ENCODE peak calls at places on chromosomes 3 and 15, in ten cellular contexts. One of them, this sample, is unnamed.
A peak's percentile ranks its signal among the peaks of the same experiment; 100 is the strongest.

GRCh38 chr15:41666353-41666920 is 6.2 kb downstream of the MGA start:
- DNase-seq in CD4-positive, CD25-positive, alpha-beta regulatory T cell: no peak
- DNase-seq in CD8-positive, alpha-beta memory T cell: no peak
- DNase-seq in brain microvascular endothelial cell: no peak
- DNase-seq in DND-41: no peak
- DNase-seq in IMR-90: peak; percentile 72
- DNase-seq in HL-60: no peak
- DNase-seq in mammary epithelial cell: peak; percentile 11
- DNase-seq in A549: no peak
- DNase-seq in OCI-LY7: no peak
- DNase-seq in this sample: no peak

GRCh38 chr3:149162007-149162406 is 32.6 kb downstream of the HPS3 start:
- DNase-seq in CD4-positive, CD25-positive, alpha-beta regulatory T cell: no peak
- DNase-seq in CD8-positive, alpha-beta memory T cell: no peak
- DNase-seq in brain microvascular endothelial cell: no peak
- DNase-seq in DND-41: no peak
- DNase-seq in IMR-90: no peak
- DNase-seq in HL-60: no peak
- DNase-seq in mammary epithelial cell: no peak
- DNase-seq in A549: no peak
- DNase-seq in OCI-LY7: no peak
- DNase-seq in this sample: no peak

GRCh38 chr3:54087581-54088410 is 34.6 kb upstream of the CACNA2D3 start:
- DNase-seq in CD4-positive, CD25-positive, alpha-beta regulatory T cell: no peak
- DNase-seq in CD8-positive, alpha-beta memory T cell: no peak
- DNase-seq in brain microvascular endothelial cell: no peak
- DNase-seq in DND-41: no peak
- DNase-seq in IMR-90: no peak
- DNase-seq in HL-60: no peak
- DNase-seq in mammary epithelial cell: no peak
- DNase-seq in A549: no peak
- DNase-seq in OCI-LY7: no peak
- DNase-seq in this sample: no peak

GRCh38 chr3:37559461-37559860 is 302.2 kb upstream of the CTDSPL start:
- DNase-seq in CD4-positive, CD25-positive, alpha-beta regulatory T cell: no peak
- DNase-seq in CD8-positive, alpha-beta memory T cell: no peak
- DNase-seq in brain microvascular endothelial cell: no peak
- DNase-seq in DND-41: no peak
- DNase-seq in IMR-90: peak; percentile 17
- DNase-seq in HL-60: no peak
- DNase-seq in mammary epithelial cell: peak; percentile 9
- DNase-seq in A549: no peak
- DNase-seq in OCI-LY7: no peak
- DNase-seq in this sample: no peak

GRCh38 chr3:128238100-128238459 is 84.8 kb downstream of the EEFSEC start:
- DNase-seq in CD4-positive, CD25-positive, alpha-beta regulatory T cell: no peak
- DNase-seq in CD8-positive, alpha-beta memory T cell: no peak
- DNase-seq in brain microvascular endothelial cell: no peak
- DNase-seq in DND-41: no peak
- DNase-seq in IMR-90: no peak
- DNase-seq in HL-60: no peak
- DNase-seq in mammary epithelial cell: no peak
- DNase-seq in A549: no peak
- DNase-seq in OCI-LY7: no peak
- DNase-seq in this sample: no peak

GRCh38 chr15:65413051-65413759 is 9.5 kb downstream of the IGDCC4 start:
- DNase-seq in CD4-positive, CD25-positive, alpha-beta regulatory T cell: no peak
- DNase-seq in CD8-positive, alpha-beta memory T cell: no peak
- DNase-seq in brain microvascular endothelial cell: no peak
- DNase-seq in DND-41: no peak
- DNase-seq in IMR-90: no peak
- DNase-seq in HL-60: no peak
- DNase-seq in mammary epithelial cell: no peak
- DNase-seq in A549: no peak
- DNase-seq in OCI-LY7: no peak
- DNase-seq in this sample: no peak

GRCh38 chr3:29555590-29555989 is 274.7 kb downstream of the RBMS3 start:
- DNase-seq in CD4-positive, CD25-positive, alpha-beta regulatory T cell: no peak
- DNase-seq in CD8-positive, alpha-beta memory T cell: no peak
- DNase-seq in brain microvascular endothelial cell: no peak
- DNase-seq in DND-41: no peak
- DNase-seq in IMR-90: no peak
- DNase-seq in HL-60: no peak
- DNase-seq in mammary epithelial cell: no peak
- DNase-seq in A549: no peak
- DNase-seq in OCI-LY7: no peak
- DNase-seq in this sample: no peak

GRCh38 chr15:42408178-42408577 is 48.9 kb downstream of the CAPN3 start:
- DNase-seq in CD4-positive, CD25-positive, alpha-beta regulatory T cell: no peak
- DNase-seq in CD8-positive, alpha-beta memory T cell: no peak
- DNase-seq in brain microvascular endothelial cell: no peak
- DNase-seq in DND-41: no peak
- DNase-seq in IMR-90: no peak
- DNase-seq in HL-60: no peak
- DNase-seq in mammary epithelial cell: no peak
- DNase-seq in A549: no peak
- DNase-seq in OCI-LY7: no peak
- DNase-seq in this sample: no peak

GRCh38 chr3:114362815-114363214 is 69.0 kb downstream of the TIGIT start:
- DNase-seq in CD4-positive, CD25-positive, alpha-beta regulatory T cell: no peak
- DNase-seq in CD8-positive, alpha-beta memory T cell: no peak
- DNase-seq in brain microvascular endothelial cell: no peak
- DNase-seq in DND-41: no peak
- DNase-seq in IMR-90: peak; percentile 48
- DNase-seq in HL-60: no peak
- DNase-seq in mammary epithelial cell: peak; percentile 21
- DNase-seq in A549: peak; percentile 28
- DNase-seq in OCI-LY7: peak; percentile 25
- DNase-seq in this sample: no peak

GRCh38 chr15:70863450-70864218 is 9.7 kb upstream of the LARP6 start:
- DNase-seq in CD4-positive, CD25-positive, alpha-beta regulatory T cell: no peak
- DNase-seq in CD8-positive, alpha-beta memory T cell: no peak
- DNase-seq in brain microvascular endothelial cell: peak; percentile 90
- DNase-seq in DND-41: no peak
- DNase-seq in IMR-90: peak; percentile 92
- DNase-seq in HL-60: no peak
- DNase-seq in mammary epithelial cell: peak; percentile 96
- DNase-seq in A549: peak; percentile 79
- DNase-seq in OCI-LY7: no peak
- DNase-seq in this sample: no peak

GRCh38 chr3:150293401-150294001 is 114.6 kb upstream of the TSC22D2 start:
- DNase-seq in CD4-positive, CD25-positive, alpha-beta regulatory T cell: no peak
- DNase-seq in CD8-positive, alpha-beta memory T cell: no peak
- DNase-seq in brain microvascular endothelial cell: peak; percentile 74
- DNase-seq in DND-41: no peak
- DNase-seq in IMR-90: peak; percentile 81
- DNase-seq in HL-60: no peak
- DNase-seq in mammary epithelial cell: no peak
- DNase-seq in A549: no peak
- DNase-seq in OCI-LY7: no peak
- DNase-seq in this sample: no peak

GRCh38 chr15:89575656-89576416 is 567 bp downstream of the TICRR start:
- DNase-seq in CD4-positive, CD25-positive, alpha-beta regulatory T cell: no peak
- DNase-seq in CD8-positive, alpha-beta memory T cell: peak; percentile 3
- DNase-seq in brain microvascular endothelial cell: no peak
- DNase-seq in DND-41: peak; percentile 27
- DNase-seq in IMR-90: peak; percentile 4
- DNase-seq in HL-60: no peak
- DNase-seq in mammary epithelial cell: peak; percentile 37
- DNase-seq in A549: peak; percentile 46
- DNase-seq in OCI-LY7: peak; percentile 25
- DNase-seq in this sample: peak; percentile 78

GRCh38 chr15:80594091-80594889 is 100.8 kb upstream of the ABHD17C start:
- DNase-seq in CD4-positive, CD25-positive, alpha-beta regulatory T cell: no peak
- DNase-seq in CD8-positive, alpha-beta memory T cell: no peak
- DNase-seq in brain microvascular endothelial cell: no peak
- DNase-seq in DND-41: no peak
- DNase-seq in IMR-90: no peak
- DNase-seq in HL-60: no peak
- DNase-seq in mammary epithelial cell: no peak
- DNase-seq in A549: no peak
- DNase-seq in OCI-LY7: no peak
- DNase-seq in this sample: peak; percentile 61

DNA sequence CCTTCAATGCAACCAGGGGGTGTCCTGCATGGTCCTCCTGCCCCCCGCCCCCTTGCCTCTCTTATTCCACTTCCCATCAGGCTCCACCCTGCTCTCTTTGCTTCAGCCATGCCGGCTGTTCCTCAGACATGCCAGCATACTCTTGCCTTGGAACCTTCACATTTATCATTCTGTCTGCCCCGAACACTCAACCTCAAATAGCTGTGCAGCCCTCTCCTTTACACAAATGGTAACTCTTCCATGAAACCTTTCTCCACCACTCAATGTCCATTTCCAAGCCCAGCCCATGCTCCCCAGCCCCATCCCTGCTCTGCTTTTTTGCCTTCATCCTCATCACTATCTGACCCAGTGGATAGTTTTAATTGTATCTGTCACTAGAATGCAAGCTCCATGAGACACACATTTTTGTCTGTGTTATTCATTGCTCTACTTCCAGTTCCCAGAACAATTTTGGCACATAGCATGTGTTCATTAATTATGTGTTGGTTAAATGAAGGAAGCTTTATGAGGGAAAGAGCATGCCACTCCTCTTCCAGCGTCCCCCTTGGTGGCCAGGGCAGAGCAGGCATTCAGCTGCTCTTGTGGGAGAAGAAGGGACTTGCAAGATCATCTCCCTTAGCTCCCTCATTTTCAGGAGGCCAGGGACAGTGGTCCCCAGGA is 654 bp upstream of the GALNT15 start:
- DNase-seq in CD4-positive, CD25-positive, alpha-beta regulatory T cell: no peak
- DNase-seq in CD8-positive, alpha-beta memory T cell: no peak
- DNase-seq in brain microvascular endothelial cell: no peak
- DNase-seq in DND-41: no peak
- DNase-seq in IMR-90: peak; percentile 61
- DNase-seq in HL-60: no peak
- DNase-seq in mammary epithelial cell: no peak
- DNase-seq in A549: no peak
- DNase-seq in OCI-LY7: no peak
- DNase-seq in this sample: peak; percentile 70
- H3K4me3 ChIP-seq in CD4-positive, CD25-positive, alpha-beta regulatory T cell: no peak overlapping the region
- H3K4me3 ChIP-seq in CD8-positive, alpha-beta memory T cell: no peak overlapping the region
- H3K4me3 ChIP-seq in brain microvascular endothelial cell: no peak overlapping the region
- H3K4me3 ChIP-seq in DND-41: no peak overlapping the region
- H3K4me3 ChIP-seq in IMR-90: peak overlapping the region; percentile 76
- H3K4me3 ChIP-seq in HL-60: no peak overlapping the region
- H3K4me3 ChIP-seq in mammary epithelial cell: no peak overlapping the region
- H3K4me3 ChIP-seq in A549: no peak overlapping the region
- H3K4me3 ChIP-seq in OCI-LY7: no peak overlapping the region
- H3K4me3 ChIP-seq in this sample: peak overlapping the region; percentile 76

GRCh38 chr15:39784638-39785037 is 2.0 kb upstream of the FSIP1 start:
- DNase-seq in CD4-positive, CD25-positive, alpha-beta regulatory T cell: no peak
- DNase-seq in CD8-positive, alpha-beta memory T cell: no peak
- DNase-seq in brain microvascular endothelial cell: no peak
- DNase-seq in DND-41: no peak
- DNase-seq in IMR-90: no peak
- DNase-seq in HL-60: no peak
- DNase-seq in mammary epithelial cell: no peak
- DNase-seq in A549: no peak
- DNase-seq in OCI-LY7: no peak
- DNase-seq in this sample: no peak
- H3K27ac ChIP-seq in CD4-positive, CD25-positive, alpha-beta regulatory T cell: no peak overlapping the region
- H3K27ac ChIP-seq in CD8-positive, alpha-beta memory T cell: no peak overlapping the region
- H3K27ac ChIP-seq in brain microvascular endothelial cell: no peak overlapping the region
- H3K27ac ChIP-seq in DND-41: no peak overlapping the region
- H3K27ac ChIP-seq in IMR-90: no peak overlapping the region
- H3K27ac ChIP-seq in HL-60: no peak overlapping the region
- H3K27ac ChIP-seq in mammary epithelial cell: no peak overlapping the region
- H3K27ac ChIP-seq in A549: no peak overlapping the region
- H3K27ac ChIP-seq in OCI-LY7: no peak overlapping the region
- H3K27ac ChIP-seq in this sample: no peak overlapping the region

GRCh38 chr3:60573494-60573893 is 677.8 kb downstream of the FHIT start:
- DNase-seq in CD4-positive, CD25-positive, alpha-beta regulatory T cell: no peak
- DNase-seq in CD8-positive, alpha-beta memory T cell: no peak
- DNase-seq in brain microvascular endothelial cell: peak; percentile 62
- DNase-seq in DND-41: no peak
- DNase-seq in IMR-90: peak; percentile 75
- DNase-seq in HL-60: no peak
- DNase-seq in mammary epithelial cell: peak; percentile 49
- DNase-seq in A549: no peak
- DNase-seq in OCI-LY7: no peak
- DNase-seq in this sample: no peak

GRCh38 chr3:60575726-60576272 is 675.5 kb downstream of the FHIT start:
- DNase-seq in CD4-positive, CD25-positive, alpha-beta regulatory T cell: no peak
- DNase-seq in CD8-positive, alpha-beta memory T cell: no peak
- DNase-seq in brain microvascular endothelial cell: no peak
- DNase-seq in DND-41: no peak
- DNase-seq in IMR-90: no peak
- DNase-seq in HL-60: no peak
- DNase-seq in mammary epithelial cell: no peak
- DNase-seq in A549: no peak
- DNase-seq in OCI-LY7: no peak
- DNase-seq in this sample: no peak

GRCh38 chr3:60571511-60571910 is 679.7 kb downstream of the FHIT start:
- DNase-seq in CD4-positive, CD25-positive, alpha-beta regulatory T cell: no peak
- DNase-seq in CD8-positive, alpha-beta memory T cell: no peak
- DNase-seq in brain microvascular endothelial cell: no peak
- DNase-seq in DND-41: no peak
- DNase-seq in IMR-90: no peak
- DNase-seq in HL-60: no peak
- DNase-seq in mammary epithelial cell: no peak
- DNase-seq in A549: no peak
- DNase-seq in OCI-LY7: no peak
- DNase-seq in this sample: no peak

GRCh38 chr3:60577601-60578000 is 673.7 kb downstream of the FHIT start:
- DNase-seq in CD4-positive, CD25-positive, alpha-beta regulatory T cell: no peak
- DNase-seq in CD8-positive, alpha-beta memory T cell: no peak
- DNase-seq in brain microvascular endothelial cell: no peak
- DNase-seq in DND-41: no peak
- DNase-seq in IMR-90: no peak
- DNase-seq in HL-60: no peak
- DNase-seq in mammary epithelial cell: no peak
- DNase-seq in A549: no peak
- DNase-seq in OCI-LY7: no peak
- DNase-seq in this sample: no peak

GRCh38 chr3:60574046-60574769 is 677.0 kb downstream of the FHIT start:
- DNase-seq in CD4-positive, CD25-positive, alpha-beta regulatory T cell: no peak
- DNase-seq in CD8-positive, alpha-beta memory T cell: no peak
- DNase-seq in brain microvascular endothelial cell: no peak
- DNase-seq in DND-41: no peak
- DNase-seq in IMR-90: no peak
- DNase-seq in HL-60: no peak
- DNase-seq in mammary epithelial cell: no peak
- DNase-seq in A549: no peak
- DNase-seq in OCI-LY7: no peak
- DNase-seq in this sample: no peak
- H3K4me3 ChIP-seq in CD4-positive, CD25-positive, alpha-beta regulatory T cell: no peak overlapping the region
- H3K4me3 ChIP-seq in CD8-positive, alpha-beta memory T cell: no peak overlapping the region
- H3K4me3 ChIP-seq in brain microvascular endothelial cell: no peak overlapping the region
- H3K4me3 ChIP-seq in DND-41: no peak overlapping the region
- H3K4me3 ChIP-seq in IMR-90: no peak overlapping the region
- H3K4me3 ChIP-seq in HL-60: no peak overlapping the region
- H3K4me3 ChIP-seq in mammary epithelial cell: no peak overlapping the region
- H3K4me3 ChIP-seq in A549: no peak overlapping the region
- H3K4me3 ChIP-seq in OCI-LY7: no peak overlapping the region
- H3K4me3 ChIP-seq in this sample: no peak overlapping the region

GRCh38 chr3:171680690-171681416 is 129.4 kb downstream of the PLD1 start:
- DNase-seq in CD4-positive, CD25-positive, alpha-beta regulatory T cell: no peak
- DNase-seq in CD8-positive, alpha-beta memory T cell: no peak
- DNase-seq in brain microvascular endothelial cell: no peak
- DNase-seq in DND-41: no peak
- DNase-seq in IMR-90: no peak
- DNase-seq in HL-60: no peak
- DNase-seq in mammary epithelial cell: no peak
- DNase-seq in A549: no peak
- DNase-seq in OCI-LY7: no peak
- DNase-seq in this sample: no peak
- H3K27ac ChIP-seq in CD4-positive, CD25-positive, alpha-beta regulatory T cell: no peak overlapping the region
- H3K27ac ChIP-seq in CD8-positive, alpha-beta memory T cell: no peak overlapping the region
- H3K27ac ChIP-seq in brain microvascular endothelial cell: no peak overlapping the region
- H3K27ac ChIP-seq in DND-41: no peak overlapping the region
- H3K27ac ChIP-seq in IMR-90: no peak overlapping the region
- H3K27ac ChIP-seq in HL-60: no peak overlapping the region
- H3K27ac ChIP-seq in mammary epithelial cell: no peak overlapping the region
- H3K27ac ChIP-seq in A549: no peak overlapping the region
- H3K27ac ChIP-seq in OCI-LY7: no peak overlapping the region
- H3K27ac ChIP-seq in this sample: no peak overlapping the region

This sample was measured in coronary artery.